ENCODE peak calls at places on chromosomes 6 and 20, in eight cellular contexts. T, R, L, W, U, B, C and G are unnamed samples.

GRCh38 chr6:1482381-1483166 is 93.2 kb downstream of the FOXF2 start:
- DNase-seq in B (no peak), T (no peak), R (no peak), W (no peak), C (no peak), L (no peak), U (no peak), G (no peak)

GRCh38 chr20:39004508-39004907 is 42.4 kb downstream of the DHX35 start:
- DNase-seq in U (no peak), T (peak), L (no peak), R (no peak), W (no peak), B (no peak), C (no peak), G (no peak)

GRCh38 chr6:148800535-148800934 is 53.7 kb downstream of the UST start:
- DNase-seq in W (no peak), T (no peak), R (no peak), B (no peak), C (no peak), L (no peak), U (no peak), G (no peak)

GRCh38 chr6:136117081-136117480 is 133.0 kb downstream of the MTFR2 start:
- DNase-seq in U (no peak), R (no peak), L (no peak), T (no peak), B (no peak), W (no peak), C (no peak), G (no peak)

GRCh38 chr6:134593887-134594286 is 276.0 kb upstream of the SGK1 start:
- DNase-seq in T (no peak), L (no peak), W (no peak), B (no peak), C (no peak), R (no peak), U (no peak), G (no peak)

GRCh38 chr20:5848711-5849505 is 98.7 kb downstream of the SHLD1 start:
- DNase-seq in T (no peak), U (no peak), W (no peak), R (peak), C (no peak), L (no peak), B (no peak), G (no peak)

GRCh38 chr6:155103816-155104366 is 108.8 kb downstream of the TIAM2 start:
- DNase-seq in T (no peak), R (no peak), W (no peak), L (no peak), U (no peak), C (no peak), B (no peak), G (no peak)

GRCh38 chr6:44232676-44233559 is 9.5 kb downstream of the SLC29A1 start:
- DNase-seq in B (no peak), T (no peak), L (no peak), C (no peak), W (no peak), U (no peak), R (no peak), G (no peak)

GRCh38 chr20:38604873-38605303 is 3.3 kb downstream of the ARHGAP40 start:
- DNase-seq in W (no peak), T (peak), R (peak), L (peak), U (no peak), B (no peak), C (no peak), G (no peak)

GRCh38 chr6:149938571-149939462 is 3.0 kb upstream of the ULBP2 start:
- DNase-seq in C (peak), U (no peak), R (no peak), B (no peak), W (no peak), T (no peak), L (no peak), G (no peak)

GRCh38 chr20:4811661-4812181 is 90.0 kb downstream of the PRND start:
- DNase-seq in C (peak), B (no peak), R (no peak), T (no peak), U (no peak), W (peak), L (no peak), G (no peak)

GRCh38 chr6:156849806-156850205 is 72.6 kb downstream of the ARID1B start:
- DNase-seq in B (no peak), T (no peak), C (no peak), R (no peak), U (no peak), W (no peak), L (no peak), G (no peak)

GRCh38 chr20:47062226-47062880 is 167.7 kb downstream of the EYA2 start:
- DNase-seq in T (no peak), U (no peak), B (no peak), R (no peak), L (peak), W (no peak), C (no peak), G (no peak)

GRCh38 chr6:44237021-44237812 is 9.7 kb upstream of the HSP90AB1 start:
- DNase-seq in U (peak), B (peak), R (peak), T (peak), L (peak), W (peak), C (peak), G (peak)

GRCh38 chr6:68651018-68651985 is 16.2 kb downstream of the ADGRB3 start:
- DNase-seq in C (no peak), W (no peak), L (no peak), T (no peak), R (no peak), B (no peak), U (no peak), G (no peak)

GRCh38 chr6:89347825-89348224 is 4.7 kb downstream of the UBE2J1 start:
- DNase-seq in R (no peak), B (no peak), L (no peak), U (no peak), T (no peak), C (no peak), W (no peak), G (no peak)

GRCh38 chr6:160221423-160221822 is 37.2 kb downstream of the SLC22A2 start:
- DNase-seq in B (no peak), W (no peak), U (no peak), R (no peak), L (no peak), C (no peak), T (no peak), G (no peak)

GRCh38 chr20:52204136-52204535 is 12.6 kb upstream of the ZFP64 start:
- DNase-seq in B (no peak), R (no peak), U (no peak), T (no peak), W (no peak), C (no peak), L (no peak), G (no peak)

GRCh38 chr6:50713226-50713625 is at the start of gene TFAP2D:
- DNase-seq in U (no peak), L (no peak), T (no peak), W (no peak), R (no peak), B (no peak), C (no peak), G (no peak)

GRCh38 chr6:20921533-20921932 is 387.3 kb downstream of the CDKAL1 start:
- DNase-seq in U (no peak), T (no peak), R (no peak), W (no peak), L (no peak), B (no peak), C (no peak), G (no peak)

GRCh38 chr6:9138856-9139426 is 703.6 kb upstream of the SLC35B3 start:
- DNase-seq in W (no peak), U (no peak), C (no peak), T (no peak), B (no peak), R (no peak), L (no peak), G (no peak)

GRCh38 chr6:105348897-105349296 is 54.0 kb downstream of the PREP start:
- DNase-seq in L (no peak), C (no peak), T (no peak), R (no peak), B (no peak), U (no peak), W (no peak), G (no peak)

GRCh38 chr6:169189227-169189626 is 64.4 kb downstream of the THBS2 start:
- DNase-seq in B (no peak), T (no peak), L (no peak), R (no peak), W (no peak), U (no peak), C (no peak), G (no peak)

GRCh38 chr20:22466447-22467171 is 117.8 kb downstream of the FOXA2 start:
- DNase-seq in R (no peak), B (no peak), U (no peak), C (no peak), T (no peak), W (no peak), L (no peak), G (no peak)

GRCh38 chr6:97947841-97948240 is 664.8 kb upstream of the MMS22L start:
- DNase-seq in L (peak), B (no peak), R (peak), C (no peak), W (peak), T (peak), U (no peak), G (no peak)

GRCh38 chr20:11920083-11920482 is 2.4 kb downstream of the BTBD3 start:
- DNase-seq in L (no peak), U (no peak), B (no peak), W (no peak), R (no peak), T (no peak), C (no peak), G (no peak)

GRCh38 chr6:5102266-5102970 is 17.3 kb downstream of the PPP1R3G start:
- DNase-seq in U (no peak), C (no peak), T (no peak), R (no peak), B (no peak), L (no peak), W (no peak), G (no peak)

GRCh38 chr6:45441811-45442453 is 64.2 kb upstream of the SUPT3H start:
- DNase-seq in C (no peak), U (no peak), W (no peak), B (no peak), L (no peak), T (no peak), R (no peak), G (no peak)

GRCh38 chr6:158518196-158519127 is 41.4 kb upstream of the TMEM181 start:
- DNase-seq in L (no peak), T (peak), R (peak), B (no peak), C (peak), W (peak), U (peak), G (peak)

GRCh38 chr6:85096976-85097375 is 332.6 kb upstream of the TBX18 start:
- DNase-seq in T (no peak), C (no peak), B (no peak), U (no peak), L (no peak), W (no peak), R (no peak), G (no peak)

GRCh38 chr6:26053929-26054658 is 33.1 kb upstream of the HFE start:
- DNase-seq in T (no peak), U (no peak), C (no peak), R (no peak), B (no peak), L (no peak), W (no peak), G (no peak)
- TF ChIP-seq CTCF in T (no peak), U (no peak), C (no peak), R (no peak), B (no peak), L (no peak), W (no peak), G (no peak)

GRCh38 chr20:44056010-44056698 is 130.8 kb downstream of the JPH2 start:
- DNase-seq in W (no peak), R (no peak), C (peak), B (peak), L (peak), U (peak), T (peak), G (peak)
- TF ChIP-seq CTCF in W (no peak), R (peak), C (no peak), B (peak), L (peak), U (peak), T (peak), G (peak)

GRCh38 chr6:79374308-79374707 is 139.8 kb upstream of the HMGN3 start:
- DNase-seq in W (no peak), R (no peak), L (no peak), C (no peak), B (no peak), U (no peak), T (no peak), G (no peak)

GRCh38 chr6:79373246-79373645 is 138.8 kb upstream of the HMGN3 start:
- DNase-seq in T (peak), B (no peak), R (no peak), W (no peak), C (no peak), L (no peak), U (no peak), G (no peak)

GRCh38 chr6:79373880-79374279 is 139.4 kb upstream of the HMGN3 start:
- DNase-seq in W (no peak), R (no peak), T (no peak), U (no peak), C (no peak), B (no peak), L (no peak), G (no peak)

GRCh38 chr6:79375635-79376425 is 141.3 kb upstream of the HMGN3 start:
- DNase-seq in T (no peak), U (no peak), L (no peak), C (no peak), B (no peak), R (no peak), W (no peak), G (no peak)

DNA sequence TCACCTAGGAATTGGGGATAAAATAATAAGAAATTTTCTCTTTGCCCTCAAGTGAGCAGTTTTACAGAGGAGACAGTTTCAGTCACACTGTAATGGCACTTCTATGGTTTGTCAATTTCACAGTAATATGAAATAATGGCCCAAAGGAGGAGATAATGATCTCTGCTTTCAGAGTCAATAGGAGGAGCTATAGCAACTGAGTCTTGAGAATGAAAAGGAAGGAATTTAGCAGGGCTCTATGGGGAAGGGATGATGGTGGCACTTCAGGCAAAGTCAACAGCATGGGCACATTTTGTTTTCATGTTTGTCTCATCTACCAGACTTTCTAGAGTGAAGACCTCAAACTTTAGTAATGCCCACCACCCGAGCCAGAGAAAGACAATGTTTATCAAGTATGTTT is 138.3 kb upstream of the HMGN3 start:
- DNase-seq in B (no peak), W (no peak), C (no peak), T (no peak), L (no peak), U (no peak), R (no peak), G (no peak)
- TF ChIP-seq CTCF in B (no peak), W (no peak), C (no peak), T (no peak), L (no peak), U (no peak), R (no peak), G (no peak)

GRCh38 chr6:35972471-35972985 is 51.6 kb upstream of the SRPK1 start:
- DNase-seq in L (no peak), W (no peak), B (no peak), C (no peak), U (peak), T (peak), R (no peak), G (peak)
- TF ChIP-seq CTCF in L (no peak), W (no peak), B (peak), C (no peak), U (no peak), T (no peak), R (no peak), G (no peak)

GRCh38 chr6:10951675-10952282 is 64.9 kb downstream of the SYCP2L start:
- DNase-seq in L (no peak), B (no peak), U (no peak), T (peak), C (no peak), R (peak), W (no peak), G (peak)
- TF ChIP-seq CTCF in L (peak), B (peak), U (peak), T (peak), C (no peak), R (peak), W (peak), G (no peak)

GRCh38 chr6:138278326-138278725 is 60.0 kb upstream of the PBOV1 start:
- DNase-seq in R (no peak), W (no peak), T (no peak), C (no peak), L (no peak), U (no peak), B (no peak), G (no peak)
- TF ChIP-seq CTCF in R (peak), W (peak), T (no peak), C (no peak), L (peak), U (no peak), B (peak), G (no peak)